ENCODE peak calls at places on chromosomes 12 and 14, in five cellular contexts. E is type B pancreatic cell; D is stimulated activated CD4-positive, alpha-beta T cell treated with anti-CD3 and anti-CD28 coated beads, Interleukin-2, amount 100 ng/mL, for 24 hours; P is fibroblast of lung; R is Ammon's horn. V is an unnamed sample.

GRCh38 chr14:74516451-74517155 is 23.0 kb downstream of the ISCA2 start:
- DNase-seq in E (no peak), D (no peak), P (no peak), R (no peak), V (no peak)

GRCh38 chr12:86551146-86551571 is 295.0 kb upstream of the MGAT4C start:
- DNase-seq in E (no peak), D (no peak), P (peak), R (no peak), V (no peak)

GRCh38 chr14:104795781-104796681 is 483 bp upstream of the AKT1 start:
- DNase-seq in E (no peak), D (peak), P (no peak), R (no peak), V (no peak)

GRCh38 chr12:219891-220352 is 6.0 kb upstream of the SLC6A12 start:
- DNase-seq in E (peak), D (peak), P (peak), R (peak), V (peak)

GRCh38 chr12:14834502-14834901 is 8.8 kb downstream of the ART4 start:
- DNase-seq in E (no peak), D (no peak), P (no peak), R (no peak), V (no peak)

GRCh38 chr14:65170318-65170717 is 68.0 kb upstream of the MAX start:
- DNase-seq in E (no peak), D (no peak), P (no peak), R (peak), V (no peak)

GRCh38 chr12:105462841-105463240 is 132.3 kb downstream of the C12orf75 start:
- DNase-seq in E (no peak), D (no peak), P (no peak), R (no peak), V (no peak)

GRCh38 chr12:5163661-5164060 is 120.0 kb downstream of the KCNA5 start:
- DNase-seq in E (no peak), D (no peak), P (no peak), R (no peak), V (no peak)

GRCh38 chr14:42664185-42664584 is 1057.5 kb downstream of the LRFN5 start:
- DNase-seq in E (no peak), D (no peak), P (no peak), R (no peak), V (no peak)

GRCh38 chr14:94320243-94320642 is 2.9 kb downstream of the SERPINA6 start:
- DNase-seq in E (no peak), D (no peak), P (no peak), R (no peak), V (no peak)

GRCh38 chr12:105067511-105068031 is 16.7 kb downstream of the ALDH1L2 start:
- DNase-seq in E (no peak), D (no peak), P (peak), R (peak), V (no peak)